ENCODE peak calls at places on chromosomes 16 and 17, in six cellular contexts. G, P, T, X, D and M are unnamed samples.

GRCh38 chr17:27633312-27634025 is 2.5 kb downstream of the LGALS9 start:
- DNase-seq in G (peak; percentile 12), X (no peak), D (no peak), P (no peak), T (no peak), M (no peak)

GRCh38 chr17:34584805-34585416 is 5.5 kb downstream of the TMEM132E start:
- DNase-seq in G (peak; percentile 2), D (no peak), T (no peak), X (no peak), P (peak; percentile 49), M (peak; percentile 4)

GRCh38 chr17:46192211-46192483 is 1.1 kb downstream of the KANSL1 start:
- DNase-seq in P (no peak), G (no peak), X (no peak), T (no peak), D (no peak), M (no peak)

GRCh38 chr17:41678907-41679739 is 9.6 kb upstream of the EIF1 start:
- DNase-seq in G (peak; percentile 28), X (peak; percentile 80), D (no peak), T (no peak), P (no peak), M (no peak)

GRCh38 chr16:30166202-30166902 is 17.1 kb upstream of the CORO1A start:
- DNase-seq in P (no peak), X (no peak), G (no peak), D (no peak), T (no peak), M (no peak)

GRCh38 chr16:76976101-76976500 is 214.9 kb upstream of the MON1B start:
- DNase-seq in G (no peak), T (no peak), P (no peak), D (no peak), X (no peak), M (no peak)

GRCh38 chr17:40242774-40243173 is 23.7 kb downstream of the WIPF2 start:
- DNase-seq in P (no peak), G (no peak), X (no peak), D (no peak), T (no peak), M (no peak)

GRCh38 chr16:48523415-48524204 is 86.4 kb downstream of the N4BP1 start:
- DNase-seq in P (no peak), G (no peak), T (no peak), D (no peak), X (no peak), M (no peak)

GRCh38 chr17:48427598-48427997 is 2.4 kb downstream of the SKAP1 start:
- DNase-seq in X (no peak), T (no peak), D (no peak), G (no peak), P (no peak), M (no peak)

GRCh38 chr17:59355695-59356323 is 24.4 kb downstream of the YPEL2 start:
- DNase-seq in P (no peak), D (no peak), X (no peak), T (no peak), G (no peak), M (no peak)

GRCh38 chr16:74521691-74522090 is 85.2 kb downstream of the GLG1 start:
- DNase-seq in D (no peak), P (no peak), T (peak; percentile 27), X (peak; percentile 31), G (peak; percentile 35), M (no peak)

GRCh38 chr16:19589771-19590302 is 34.3 kb downstream of the VPS35L start:
- DNase-seq in G (peak; percentile 84), P (no peak), T (no peak), X (no peak), D (peak; percentile 24), M (peak; percentile 66)

GRCh38 chr17:60390223-60390622 is 1.7 kb downstream of the USP32 start:
- DNase-seq in P (no peak), G (peak; percentile 47), X (no peak), T (peak; percentile 22), D (no peak), M (peak; percentile 60)

GRCh38 chr17:66432558-66432957 is 130.1 kb downstream of the PRKCA start:
- DNase-seq in T (no peak), X (no peak), P (no peak), D (no peak), G (no peak), M (no peak)

GRCh38 chr16:15825750-15826305 is 31.0 kb downstream of the MYH11 start:
- DNase-seq in X (no peak), G (no peak), D (no peak), P (no peak), T (no peak), M (no peak)

GRCh38 chr16:87507351-87508069 is 14.7 kb upstream of the ZCCHC14 start:
- DNase-seq in P (no peak), G (no peak), X (no peak), T (no peak), D (no peak), M (no peak)

GRCh38 chr16:89557230-89557935 is 3.1 kb upstream of the RPL13 start:
- DNase-seq in X (no peak), D (peak; percentile 67), T (peak; percentile 31), G (peak; percentile 80), P (peak; percentile 78), M (peak; percentile 5)

DNA sequence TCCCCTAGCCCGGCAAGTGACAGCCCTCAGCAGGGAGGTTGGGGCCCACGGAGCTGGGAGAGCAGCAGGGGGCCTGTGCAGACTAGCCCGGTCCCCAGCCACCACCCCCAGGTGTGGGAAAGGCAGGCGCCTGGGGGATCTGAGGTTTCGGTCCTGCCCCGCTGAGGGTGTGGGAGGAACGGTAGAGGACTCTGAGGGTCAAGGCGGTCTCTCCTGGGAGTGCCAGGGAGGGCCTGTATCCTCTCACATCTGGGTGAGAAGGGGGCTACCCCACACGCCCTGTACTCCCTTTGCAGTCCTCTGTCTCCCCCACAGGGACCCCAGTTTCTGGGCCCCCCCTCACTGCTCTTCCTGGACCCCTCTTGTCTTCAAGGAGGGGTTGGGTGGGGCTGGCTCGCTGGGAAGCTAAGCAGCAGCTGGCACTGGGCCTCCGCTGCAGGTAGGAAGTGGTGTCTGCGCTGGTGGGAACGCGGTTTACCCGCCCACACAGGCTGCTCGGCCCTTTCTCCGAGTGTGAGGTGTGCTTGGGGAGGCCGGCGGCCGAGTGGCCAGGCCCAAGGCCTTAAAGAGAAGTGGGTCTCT is 15.4 kb downstream of the CD7 start:
- DNase-seq in T (no peak), P (no peak), G (no peak), D (no peak), X (no peak), M (no peak)
- H3K4me3 ChIP-seq in T (no peak overlapping the region), P (no peak overlapping the region), G (no peak overlapping the region), D (no peak overlapping the region), X (no peak overlapping the region), M (no peak overlapping the region)

GRCh38 chr17:49979748-49980479 is 10.9 kb downstream of the DLX4 start:
- DNase-seq in P (no peak), D (no peak), G (no peak), X (no peak), T (no peak), M (no peak)
- TF ChIP-seq CTCF in P (no peak), D (no peak), G (no peak), X (no peak), T (no peak), M (no peak)

GRCh38 chr17:81959362-81960129 is 1.4 kb downstream of the NOTUM start:
- DNase-seq in X (no peak), D (peak; percentile 67), T (no peak), P (peak; percentile 55), G (peak; percentile 24), M (no peak)
- H3K4me3 ChIP-seq in X (no peak overlapping the region), D (peak overlapping the region; percentile 9), T (peak overlapping the region; percentile 14), P (peak overlapping the region; percentile 52), G (peak overlapping the region; percentile 21), M (no peak overlapping the region)

GRCh38 chr16:47037396-47037745 is 63.9 kb upstream of the DNAJA2 start:
- DNase-seq in T (no peak), P (peak; percentile 62), D (peak; percentile 61), X (no peak), G (no peak), M (no peak)

GRCh38 chr16:47035436-47035835 is 62.0 kb upstream of the DNAJA2 start:
- DNase-seq in T (no peak), G (no peak), P (no peak), X (no peak), D (no peak), M (no peak)

GRCh38 chr16:47037746-47038458 is 64.4 kb upstream of the DNAJA2 start:
- DNase-seq in T (peak; percentile 15), P (peak; percentile 89), D (peak; percentile 91), X (no peak), G (peak; percentile 62), M (peak; percentile 17)

GRCh38 chr16:47034455-47034854 is 61.0 kb upstream of the DNAJA2 start:
- DNase-seq in T (no peak), G (no peak), D (no peak), P (no peak), X (no peak), M (no peak)

GRCh38 chr16:47036201-47036600 is 62.7 kb upstream of the DNAJA2 start:
- DNase-seq in T (no peak), P (peak; percentile 28), G (no peak), X (no peak), D (no peak), M (no peak)
- TF ChIP-seq CTCF in T (no peak), P (no peak), G (no peak), X (no peak), D (no peak), M (no peak)

GRCh38 chr17:75876190-75876937 is 2.0 kb downstream of the TRIM47 start:
- DNase-seq in T (no peak), P (peak; percentile 74), X (no peak), G (no peak), D (no peak), M (no peak)
- H3K4me3 ChIP-seq in T (peak overlapping the region; percentile 42), P (peak overlapping the region; percentile 85), X (no peak overlapping the region), G (no peak overlapping the region), D (peak overlapping the region; percentile 48), M (peak overlapping the region; percentile 52)

DNA sequence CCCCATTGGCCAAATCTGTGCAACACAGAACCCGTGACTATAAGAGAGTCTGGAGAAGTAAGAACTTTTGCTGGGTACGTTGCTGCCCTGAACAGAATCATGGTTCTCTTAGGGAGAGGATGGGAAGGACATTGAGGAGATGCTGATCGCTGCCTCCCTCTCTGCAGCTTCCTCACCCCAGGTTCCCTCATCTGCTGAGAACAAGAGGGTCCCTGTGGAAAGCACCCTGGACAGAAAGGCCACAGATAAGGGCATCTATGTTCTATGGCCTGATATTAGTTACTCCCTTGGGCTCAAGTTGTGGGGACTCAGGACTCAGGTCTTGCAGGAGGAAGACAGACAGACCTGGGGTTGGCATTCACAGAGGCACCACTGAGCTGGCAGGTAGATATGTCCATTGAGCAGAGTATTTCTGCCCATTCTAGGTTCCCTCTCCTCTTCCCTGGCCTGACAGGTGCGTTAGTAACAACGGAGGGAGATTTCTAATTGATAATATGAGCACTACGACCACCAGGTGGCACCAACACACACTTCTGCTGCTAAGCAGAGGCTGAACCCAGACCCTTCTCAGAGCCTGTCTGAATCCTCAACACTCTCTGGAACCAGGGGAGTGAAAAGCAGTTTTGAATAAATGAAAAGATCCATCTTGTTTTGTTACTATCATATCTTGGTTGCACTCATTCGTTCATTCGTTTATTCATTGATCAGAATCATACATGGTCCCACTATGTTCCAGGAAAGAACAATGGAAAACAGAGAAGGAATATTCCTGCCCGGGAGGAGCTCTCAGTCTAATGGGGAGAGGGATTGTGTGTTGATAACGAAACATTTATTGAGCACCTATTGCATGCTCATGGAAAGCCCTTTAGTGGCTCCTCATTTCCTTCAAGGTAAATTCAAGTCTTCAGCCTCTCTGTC is 56.4 kb downstream of the SLC6A2 start:
- DNase-seq in T (peak; percentile 23), P (peak; percentile 58), D (peak; percentile 50), G (peak; percentile 45), X (peak; percentile 14), M (peak; percentile 3)
- TF ChIP-seq CTCF in T (peak; percentile 69), P (peak; percentile 79), D (peak; percentile 12), G (peak; percentile 58), X (peak; percentile 65), M (peak; percentile 65)